ENCODE peak calls at places on chromosome 1, in five cellular contexts. I, W, J, N and M are unnamed samples. For H3K4me1, the result is how much of the 10 kb centered on the place peaks cover.

GRCh38 chr1:243657793-243658192 is 192.2 kb downstream of the AKT3 start:
- DNase-seq in I (no peak), W (no peak), J (no peak), N (no peak), M (no peak)

GRCh38 chr1:178740491-178740890 is 15.4 kb downstream of the RALGPS2 start:
- DNase-seq in I (no peak), W (no peak), J (no peak), N (no peak), M (no peak)

GRCh38 chr1:177620636-177621190 is 349.1 kb downstream of the SEC16B start:
- DNase-seq in I (no peak), W (no peak), J (no peak), N (no peak), M (no peak)

GRCh38 chr1:112674986-112675727 is 698 bp downstream of the MOV10 start:
- DNase-seq in I (peak), W (no peak), J (no peak), N (peak), M (peak)

GRCh38 chr1:225467193-225468020 is 39.6 kb upstream of the LBR start:
- DNase-seq in I (peak), W (no peak), J (no peak), N (no peak), M (no peak)

GRCh38 chr1:229380514-229381160 is 37.8 kb upstream of the CCSAP start:
- DNase-seq in I (no peak), W (no peak), J (no peak), N (no peak), M (no peak)

GRCh38 chr1:167618366-167618765 is 11.7 kb upstream of the RCSD1 start:
- DNase-seq in I (no peak), W (no peak), J (no peak), N (no peak), M (no peak)

GRCh38 chr1:33454646-33455282 is 17.7 kb upstream of the ZSCAN20 start:
- DNase-seq in I (no peak), W (no peak), J (no peak), N (no peak), M (no peak)

GRCh38 chr1:185595835-185596667 is 138.1 kb upstream of the HMCN1 start:
- DNase-seq in I (peak), W (peak), J (no peak), N (no peak), M (peak)

GRCh38 chr1:30718636-30719405 is 4.6 kb downstream of the MATN1 start:
- DNase-seq in I (peak), W (no peak), J (peak), N (peak), M (peak)
- TF ChIP-seq POLR2A in I (peak), W (no peak), J (peak), N (peak), M (peak)

GRCh38 chr1:145977016-145977415 is 12.5 kb downstream of the POLR3GL start:
- DNase-seq in I (no peak), W (no peak), J (no peak), N (no peak), M (no peak)

GRCh38 chr1:145977486-145978476 is 13.3 kb downstream of the POLR3GL start:
- DNase-seq in I (peak), W (no peak), J (peak), N (peak), M (peak)

GRCh38 chr1:145978860-145979745 is 14.6 kb downstream of the POLR3GL start:
- DNase-seq in I (peak), W (peak), J (peak), N (peak), M (peak)

GRCh38 chr1:145979746-145980435 is 15.4 kb downstream of the POLR3GL start:
- DNase-seq in I (peak), W (no peak), J (no peak), N (no peak), M (no peak)

GRCh38 chr1:145978477-145978859 is 14.0 kb downstream of the POLR3GL start:
- DNase-seq in I (no peak), W (no peak), J (no peak), N (no peak), M (no peak)
- H3K4me3 ChIP-seq in I (no peak), W (peak), J (peak), N (peak), M (no peak)

DNA sequence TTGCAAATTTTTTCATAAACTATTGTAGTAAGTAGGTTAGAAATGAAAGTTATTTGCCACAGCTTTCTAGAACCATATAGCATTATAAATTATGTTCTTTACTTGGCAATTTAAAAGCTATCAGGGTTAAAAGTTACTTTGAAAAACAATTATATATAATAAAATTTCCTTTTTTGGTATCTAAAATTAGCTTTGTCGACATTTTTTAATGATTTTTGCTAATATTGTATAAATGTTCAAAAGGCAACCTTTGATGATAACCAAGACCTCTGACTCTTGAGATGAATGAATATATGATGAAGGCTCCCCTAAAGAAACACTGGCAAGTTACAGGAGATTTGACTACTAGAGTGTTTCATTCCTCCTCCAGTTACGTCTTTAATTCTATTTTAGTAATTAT is 121.2 kb downstream of the CDC42BPA start:
- DNase-seq in I (no peak), W (no peak), J (no peak), N (no peak), M (no peak)
- H3K4me1 ChIP-seq in I (under half), W (under half), J (under half), N (under half), M (under half)

DNA sequence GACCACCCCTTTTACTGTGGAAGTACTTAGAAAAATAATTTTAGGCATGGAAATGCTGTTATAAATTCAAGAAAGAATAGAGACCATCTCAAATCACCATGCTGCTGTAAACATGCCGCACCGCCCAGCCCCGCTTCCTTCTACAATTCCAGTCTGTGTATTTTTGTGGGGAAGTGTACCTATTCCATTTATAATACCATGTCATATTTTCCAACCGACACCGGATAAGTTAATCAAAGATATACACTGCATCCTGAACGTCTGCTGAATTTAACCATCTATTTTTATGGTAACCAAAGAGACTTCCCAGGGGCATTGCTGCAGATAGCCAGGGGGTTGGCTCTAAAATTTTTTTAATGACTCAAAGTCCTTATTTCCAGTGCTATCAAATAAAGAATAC is 16.0 kb downstream of the CCN1 start:
- DNase-seq in I (no peak), W (no peak), J (no peak), N (no peak), M (no peak)
- TF ChIP-seq POLR2A in I (no peak), W (no peak), J (no peak), N (no peak), M (no peak)

GRCh38 chr1:31943546-31944184 is 5.5 kb upstream of the PTP4A2 start:
- DNase-seq in I (no peak), W (no peak), J (no peak), N (no peak), M (no peak)
- H3K4me3 ChIP-seq in I (peak), W (peak), J (peak), N (peak), M (no peak)

GRCh38 chr1:228070851-228071250 is 11.7 kb upstream of the ARF1 start:
- DNase-seq in I (no peak), W (no peak), J (no peak), N (no peak), M (no peak)

GRCh38 chr1:228070173-228070572 is 12.3 kb upstream of the ARF1 start:
- DNase-seq in I (no peak), W (no peak), J (no peak), N (no peak), M (no peak)

GRCh38 chr1:228066416-228066815 is 16.1 kb upstream of the ARF1 start:
- DNase-seq in I (no peak), W (no peak), J (no peak), N (no peak), M (no peak)

GRCh38 chr1:228066891-228067654 is 15.4 kb upstream of the ARF1 start:
- DNase-seq in I (no peak), W (no peak), J (peak), N (no peak), M (no peak)

GRCh38 chr1:228068359-228068758 is 14.1 kb upstream of the ARF1 start:
- DNase-seq in I (no peak), W (no peak), J (no peak), N (no peak), M (no peak)
- H3K4me1 ChIP-seq in I (under half), W (under half), J (under half), N (under half), M (under half)